ENCODE peak calls at places on chromosome 13, in four cellular contexts. B is fibroblast of lung; R is heart right ventricle; O is CD8-positive, alpha-beta T cell. H is an unnamed sample. For H3K9me3, the result is how much of the 10 kb centered on the place peaks cover.

GRCh38 chr13:51823351-51823750 is 19.4 kb upstream of the DHRS12 start:
- DNase-seq in R (no peak), O (no peak), B (peak), H (no peak)

GRCh38 chr13:49320975-49321374 is 73.2 kb downstream of the CDADC1 start:
- DNase-seq in O (no peak), B (no peak), R (no peak), H (no peak)

GRCh38 chr13:42218576-42218975 is 53.4 kb upstream of the AKAP11 start:
- DNase-seq in R (no peak), O (no peak), B (no peak), H (no peak)

GRCh38 chr13:113941571-113942191 is 32.2 kb downstream of the C13orf46 start:
- DNase-seq in R (no peak), O (no peak), B (peak), H (no peak)

GRCh38 chr13:85099245-85099644 is 700.0 kb downstream of the SLITRK6 start:
- DNase-seq in B (no peak), O (no peak), R (no peak), H (no peak)

GRCh38 chr13:114109646-114110045 is 22.8 kb downstream of the RASA3 start:
- DNase-seq in R (no peak), B (no peak), O (no peak), H (peak)

GRCh38 chr13:80168089-80168850 is 172.7 kb downstream of the SPRY2 start:
- DNase-seq in R (no peak), O (no peak), B (peak), H (no peak)

GRCh38 chr13:40981949-40982348 is 37.2 kb downstream of the ELF1 start:
- DNase-seq in B (no peak), O (no peak), R (no peak), H (no peak)

GRCh38 chr13:24683833-24684599 is 3.8 kb downstream of the ATP12A start:
- DNase-seq in R (peak), B (no peak), O (no peak), H (peak)

GRCh38 chr13:28488376-28489005 is 6.4 kb downstream of the FLT1 start:
- DNase-seq in R (no peak), B (no peak), O (no peak), H (no peak)

GRCh38 chr13:95500136-95500718 is 52.3 kb upstream of the CLDN10 start:
- DNase-seq in R (no peak), O (no peak), B (no peak), H (no peak)

GRCh38 chr13:105920375-105920774 is 615.1 kb downstream of the EFNB2 start:
- DNase-seq in O (no peak), B (peak), R (no peak), H (no peak)

GRCh38 chr13:25899952-25900351 is 151.9 kb downstream of the SHISA2 start:
- DNase-seq in B (no peak), R (no peak), O (no peak), H (no peak)

GRCh38 chr13:100195568-100195967 is 106.7 kb downstream of the PCCA start:
- DNase-seq in B (no peak), R (no peak), O (no peak), H (no peak)

GRCh38 chr13:41503386-41503785 is 46.0 kb downstream of the RGCC start:
- DNase-seq in R (no peak), B (no peak), O (no peak), H (no peak)

GRCh38 chr13:36298535-36299068 is 988 bp upstream of the CCDC169 start:
- DNase-seq in O (no peak), R (no peak), B (no peak), H (no peak)

GRCh38 chr13:42174344-42175162 is 97.4 kb upstream of the AKAP11 start:
- DNase-seq in B (peak), O (no peak), R (no peak), H (no peak)

GRCh38 chr13:53254495-53254894 is 225.9 kb downstream of the OLFM4 start:
- DNase-seq in B (no peak), R (no peak), O (no peak), H (no peak)

GRCh38 chr13:67549331-67549730 is 319.2 kb upstream of the PCDH9 start:
- DNase-seq in R (no peak), O (no peak), B (peak), H (no peak)

GRCh38 chr13:44668707-44669106 is 92.6 kb upstream of the TSC22D1 start:
- DNase-seq in B (peak), R (no peak), O (no peak), H (no peak)

GRCh38 chr13:49400755-49401659 is 42.9 kb downstream of the CAB39L start:
- DNase-seq in R (peak), B (peak), O (no peak), H (no peak)

GRCh38 chr13:26498524-26499208 is 58.8 kb upstream of the WASF3 start:
- DNase-seq in O (no peak), B (peak), R (no peak), H (no peak)

GRCh38 chr13:50608357-50608756 is 235.1 kb downstream of the DLEU7 start:
- DNase-seq in B (peak), R (no peak), O (no peak), H (no peak)

GRCh38 chr13:47472516-47472915 is 528.6 kb downstream of the SUCLA2 start:
- DNase-seq in R (no peak), B (no peak), O (no peak), H (no peak)

GRCh38 chr13:78897200-78897599 is 238.2 kb upstream of the OBI1 start:
- DNase-seq in B (no peak), R (no peak), O (no peak), H (no peak)

GRCh38 chr13:47908200-47908902 is 92.7 kb downstream of the SUCLA2 start:
- DNase-seq in O (no peak), R (no peak), B (peak), H (no peak)

GRCh38 chr13:26914624-26915023 is 154.0 kb upstream of the GPR12 start:
- DNase-seq in R (no peak), B (peak), O (no peak), H (no peak)

GRCh38 chr13:107493271-107493670 is 722.1 kb downstream of the LIG4 start:
- DNase-seq in B (no peak), O (no peak), R (no peak), H (no peak)

GRCh38 chr13:98570929-98571372 is 6.0 kb downstream of the STK24 start:
- DNase-seq in B (peak), R (no peak), O (no peak), H (no peak)

GRCh38 chr13:84430441-84430840 is 548.2 kb upstream of the SLITRK1 start:
- DNase-seq in O (no peak), R (no peak), B (no peak), H (no peak)

GRCh38 chr13:83150616-83151307 is 731.5 kb downstream of the SLITRK1 start:
- DNase-seq in R (no peak), O (no peak), B (no peak), H (no peak)

GRCh38 chr13:37534181-37534580 is 64.4 kb downstream of the POSTN start:
- DNase-seq in O (no peak), R (no peak), B (peak), H (no peak)

GRCh38 chr13:93254775-93255174 is 28.2 kb downstream of the GPC6 start:
- DNase-seq in O (no peak), R (no peak), B (peak), H (no peak)

GRCh38 chr13:34465423-34465922 is 476.6 kb upstream of the NBEA start:
- DNase-seq in R (no peak), O (no peak), B (no peak), H (no peak)

GRCh38 chr13:113926951-113927660 is 46.8 kb downstream of the C13orf46 start:
- DNase-seq in B (no peak), R (no peak), O (no peak), H (no peak)

GRCh38 chr13:75399879-75400217 is 82.1 kb downstream of the TBC1D4 start:
- DNase-seq in O (no peak), B (no peak), R (no peak), H (no peak)

GRCh38 chr13:75405976-75406703 is 75.8 kb downstream of the TBC1D4 start:
- DNase-seq in O (no peak), R (no peak), B (no peak), H (no peak)

GRCh38 chr13:75404721-75405120 is 77.2 kb downstream of the TBC1D4 start:
- DNase-seq in B (no peak), R (no peak), O (no peak), H (no peak)

GRCh38 chr13:75400775-75401174 is 81.2 kb downstream of the TBC1D4 start:
- DNase-seq in R (no peak), O (no peak), B (no peak), H (no peak)

GRCh38 chr13:75402787-75403186 is 79.2 kb downstream of the TBC1D4 start:
- DNase-seq in O (no peak), B (no peak), R (peak), H (no peak)
- TF ChIP-seq CTCF in O (no peak), B (no peak), R (no peak), H (no peak)

DNA sequence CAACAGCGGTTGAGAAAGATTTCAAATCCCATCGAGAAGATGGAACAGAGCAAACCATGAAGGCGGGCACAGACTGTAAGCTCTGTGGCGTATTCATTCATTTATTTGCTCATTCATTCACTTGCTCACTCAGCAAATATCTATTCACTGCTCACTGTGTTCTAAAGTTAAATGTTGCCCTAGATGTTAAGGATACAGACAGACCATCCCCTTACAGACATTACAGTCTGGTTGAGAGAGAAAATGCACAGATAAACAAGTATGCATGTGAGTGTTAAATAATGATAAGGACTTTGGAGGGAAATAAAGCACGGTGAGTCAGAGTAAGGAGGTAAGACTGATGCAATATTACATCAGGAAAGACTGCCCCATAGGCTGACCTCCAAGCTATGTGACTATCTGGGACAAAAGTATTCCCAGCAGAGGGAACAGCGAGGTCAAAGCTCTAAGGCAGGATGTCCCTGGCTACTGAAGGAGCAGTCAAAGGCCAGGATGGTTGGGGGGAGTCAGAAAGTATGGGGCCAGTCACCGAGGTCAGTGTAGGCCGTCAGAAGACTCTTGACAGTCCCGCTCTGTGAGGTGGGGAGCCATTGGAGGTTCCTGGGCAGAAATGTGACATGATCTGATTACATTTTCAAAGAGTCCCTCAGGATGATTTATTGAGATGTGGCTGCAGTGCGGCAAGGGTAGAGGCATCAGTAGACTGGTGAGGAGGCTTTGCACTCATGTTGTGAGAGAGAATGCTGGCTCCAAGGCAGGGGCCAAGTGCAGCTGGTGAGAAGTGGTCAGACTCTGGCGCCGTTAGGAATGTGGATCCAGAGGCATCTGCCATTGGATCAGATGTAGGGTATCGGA is 37.9 kb downstream of the MBNL2 start:
- DNase-seq in R (no peak), O (no peak), B (peak), H (no peak)
- H3K27ac ChIP-seq in R (peak), O (no peak), B (peak), H (no peak)

GRCh38 chr13:57824121-57824520 is 192.6 kb downstream of the PCDH17 start:
- DNase-seq in B (no peak), R (no peak), O (no peak), H (no peak)
- H3K9me3 ChIP-seq in B (under half), R (under half), O (under half), H (under half)

GRCh38 chr13:21671793-21672680 is 1.2 kb downstream of the FGF9 start:
- DNase-seq in B (no peak), R (no peak), O (no peak), H (no peak)

GRCh38 chr13:21668665-21669599 is 1.9 kb upstream of the FGF9 start:
- DNase-seq in R (no peak), B (peak), O (peak), H (no peak)

GRCh38 chr13:21672811-21673591 is 2.1 kb downstream of the FGF9 start:
- DNase-seq in R (no peak), B (no peak), O (no peak), H (no peak)

GRCh38 chr13:21670883-21671792 is at the start of gene FGF9:
- DNase-seq in R (peak), B (peak), O (peak), H (peak)

GRCh38 chr13:21670006-21670882 is 629 bp upstream of the FGF9 start:
- DNase-seq in O (peak), R (peak), B (peak), H (peak)
- TF ChIP-seq CTCF in O (no peak), R (no peak), B (no peak), H (no peak)

DNA sequence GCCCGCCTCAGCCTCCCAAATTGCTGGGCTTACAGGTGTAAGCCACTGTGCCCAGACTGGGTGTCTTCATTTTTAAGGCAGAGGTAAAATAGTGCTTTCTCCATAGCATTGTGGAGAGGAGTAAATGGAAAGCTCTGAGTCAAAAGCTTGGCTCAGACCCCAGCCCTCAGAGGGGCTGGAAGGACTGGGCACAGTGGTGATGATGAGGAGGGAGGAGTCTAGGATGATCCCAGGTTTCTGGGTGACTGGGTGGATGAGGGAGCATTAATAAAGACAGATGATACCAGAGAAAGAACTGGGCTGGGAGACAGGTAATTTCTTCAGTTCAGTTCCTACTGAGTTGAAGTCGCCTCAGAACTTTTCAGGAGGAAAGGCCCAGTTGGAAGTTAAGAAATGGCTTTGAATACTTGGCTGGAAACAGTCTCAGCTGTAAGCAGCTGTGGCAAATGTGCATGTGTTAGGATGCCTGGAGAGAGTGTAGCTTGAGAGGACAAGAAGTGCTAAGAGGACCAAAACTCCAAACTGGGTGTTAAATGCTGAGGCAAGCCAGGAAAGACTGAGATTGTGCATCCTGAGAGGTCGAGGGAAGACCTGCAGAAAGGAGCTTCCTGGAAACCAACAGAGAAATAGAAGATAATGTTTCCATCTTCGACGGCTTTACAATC is 37.1 kb upstream of the MEDAG start:
- DNase-seq in O (no peak), R (no peak), B (peak), H (no peak)
- H3K27ac ChIP-seq in O (no peak), R (peak), B (peak), H (no peak)

DNA sequence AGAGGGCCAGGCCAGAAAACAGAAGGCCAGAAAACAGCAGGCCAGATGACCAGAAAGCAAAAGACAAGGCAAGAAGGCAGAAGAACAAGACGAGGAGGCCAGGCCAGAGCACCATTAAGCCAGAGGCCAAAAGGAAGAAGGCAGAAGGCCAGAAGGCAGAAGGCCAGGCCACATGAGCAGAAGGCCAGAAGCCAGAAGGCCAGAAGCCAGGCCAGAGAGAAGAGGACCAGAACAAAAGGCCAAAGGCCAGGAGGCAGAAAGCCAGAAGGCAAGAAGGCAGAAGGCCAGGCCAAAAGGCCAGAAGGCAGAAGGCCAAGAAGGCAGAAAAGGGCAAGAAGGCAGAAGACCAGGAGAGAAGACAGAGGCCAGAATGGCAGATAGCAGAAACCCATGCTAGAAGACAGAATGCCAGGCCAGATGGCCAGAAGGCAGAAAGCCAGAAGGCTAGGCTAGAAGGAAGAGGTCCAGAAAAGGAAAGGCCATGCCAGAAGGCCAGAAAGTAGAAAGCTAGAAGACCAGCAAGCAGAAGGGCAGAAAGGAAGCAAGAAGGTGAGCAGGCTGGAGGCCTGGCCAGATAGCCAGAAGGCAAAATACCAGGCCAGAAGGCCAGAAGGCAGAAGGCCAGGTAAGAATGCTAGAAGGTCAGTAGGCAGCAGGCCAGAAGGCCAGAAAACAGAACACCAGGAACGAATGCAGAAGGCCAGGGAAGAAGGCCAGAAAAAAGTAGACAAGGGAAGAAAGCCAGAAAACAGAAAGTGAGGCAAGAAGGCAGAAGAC is 187.6 kb downstream of the TUBA3C start:
- DNase-seq in O (no peak), B (no peak), R (no peak), H (no peak)
- H3K9me3 ChIP-seq in O (under half), B (under half), R (under half), H (under half)